ENCODE peak calls at places on chromosome 20, in seven cellular contexts. One of them, this sample, is unnamed.

GRCh38 chr20:50886184-50886790 is 45.0 kb downstream of the ADNP start:
- DNase-seq in upper lobe of left lung: no peak
- DNase-seq in iPS DF 6.9: no peak
- DNase-seq in astrocyte of the spinal cord: no peak
- DNase-seq in astrocyte: no peak
- DNase-seq in GM12865: no peak
- DNase-seq in AG10803: no peak
- DNase-seq in this sample: no peak

GRCh38 chr20:45419188-45420091 is 3.5 kb downstream of the PIGT start:
- DNase-seq in upper lobe of left lung: peak; percentile 48
- DNase-seq in iPS DF 6.9: no peak
- DNase-seq in astrocyte of the spinal cord: peak; percentile 97
- DNase-seq in astrocyte: peak; percentile 97
- DNase-seq in GM12865: peak; percentile 82
- DNase-seq in AG10803: peak; percentile 98
- DNase-seq in this sample: no peak

GRCh38 chr20:51350941-51351631 is 191.4 kb downstream of the NFATC2 start:
- DNase-seq in upper lobe of left lung: no peak
- DNase-seq in iPS DF 6.9: no peak
- DNase-seq in astrocyte of the spinal cord: peak; percentile 96
- DNase-seq in astrocyte: peak; percentile 92
- DNase-seq in GM12865: no peak
- DNase-seq in AG10803: peak; percentile 57
- DNase-seq in this sample: no peak

GRCh38 chr20:4076671-4077070 is 61.3 kb upstream of the RNF24 start:
- DNase-seq in upper lobe of left lung: no peak
- DNase-seq in iPS DF 6.9: no peak
- DNase-seq in astrocyte of the spinal cord: peak; percentile 91
- DNase-seq in astrocyte: peak; percentile 96
- DNase-seq in GM12865: no peak
- DNase-seq in AG10803: peak; percentile 94
- DNase-seq in this sample: peak; percentile 85

GRCh38 chr20:8971669-8972316 is 97.1 kb upstream of the PLCB4 start:
- DNase-seq in upper lobe of left lung: no peak
- DNase-seq in iPS DF 6.9: no peak
- DNase-seq in astrocyte of the spinal cord: no peak
- DNase-seq in astrocyte: no peak
- DNase-seq in GM12865: no peak
- DNase-seq in AG10803: no peak
- DNase-seq in this sample: no peak

GRCh38 chr20:35091808-35092523 is 641 bp downstream of the TRPC4AP start:
- DNase-seq in upper lobe of left lung: no peak
- DNase-seq in iPS DF 6.9: no peak
- DNase-seq in astrocyte of the spinal cord: no peak
- DNase-seq in astrocyte: peak; percentile 25
- DNase-seq in GM12865: peak; percentile 14
- DNase-seq in AG10803: peak; percentile 18
- DNase-seq in this sample: peak; percentile 18

GRCh38 chr20:63501818-63502670 is 3.2 kb upstream of the EEF1A2 start:
- DNase-seq in upper lobe of left lung: no peak
- DNase-seq in iPS DF 6.9: no peak
- DNase-seq in astrocyte of the spinal cord: no peak
- DNase-seq in astrocyte: no peak
- DNase-seq in GM12865: no peak
- DNase-seq in AG10803: no peak
- DNase-seq in this sample: no peak

GRCh38 chr20:49447946-49448809 is 34.3 kb downstream of the KCNB1 start:
- DNase-seq in upper lobe of left lung: no peak
- DNase-seq in iPS DF 6.9: no peak
- DNase-seq in astrocyte of the spinal cord: peak; percentile 23
- DNase-seq in astrocyte: no peak
- DNase-seq in GM12865: no peak
- DNase-seq in AG10803: peak; percentile 5
- DNase-seq in this sample: peak; percentile 69

GRCh38 chr20:44805991-44806729 is 4.2 kb downstream of the RIMS4 start:
- DNase-seq in upper lobe of left lung: peak; percentile 79
- DNase-seq in iPS DF 6.9: peak; percentile 57
- DNase-seq in astrocyte of the spinal cord: peak; percentile 1
- DNase-seq in astrocyte: peak; percentile 19
- DNase-seq in GM12865: peak; percentile 3
- DNase-seq in AG10803: peak; percentile 62
- DNase-seq in this sample: peak; percentile 85

GRCh38 chr20:59004763-59005522 is 2.1 kb downstream of the CTSZ start:
- DNase-seq in upper lobe of left lung: peak; percentile 83
- DNase-seq in iPS DF 6.9: no peak
- DNase-seq in astrocyte of the spinal cord: no peak
- DNase-seq in astrocyte: no peak
- DNase-seq in GM12865: peak; percentile 96
- DNase-seq in AG10803: no peak
- DNase-seq in this sample: no peak

GRCh38 chr20:39909447-39909846 is 779.6 kb downstream of the MAFB start:
- DNase-seq in upper lobe of left lung: peak; percentile 23
- DNase-seq in iPS DF 6.9: no peak
- DNase-seq in astrocyte of the spinal cord: no peak
- DNase-seq in astrocyte: no peak
- DNase-seq in GM12865: no peak
- DNase-seq in AG10803: no peak
- DNase-seq in this sample: no peak

GRCh38 chr20:57071283-57071701 is 195.1 kb downstream of the BMP7 start:
- DNase-seq in upper lobe of left lung: no peak
- DNase-seq in iPS DF 6.9: no peak
- DNase-seq in astrocyte of the spinal cord: no peak
- DNase-seq in astrocyte: no peak
- DNase-seq in GM12865: no peak
- DNase-seq in AG10803: no peak
- DNase-seq in this sample: peak; percentile 48

GRCh38 chr20:57950764-57951163 is 240.9 kb upstream of the PMEPA1 start:
- DNase-seq in upper lobe of left lung: no peak
- DNase-seq in iPS DF 6.9: no peak
- DNase-seq in astrocyte of the spinal cord: no peak
- DNase-seq in astrocyte: no peak
- DNase-seq in GM12865: no peak
- DNase-seq in AG10803: no peak
- DNase-seq in this sample: no peak

GRCh38 chr20:35087355-35087754 is 5.3 kb downstream of the TRPC4AP start:
- DNase-seq in upper lobe of left lung: no peak
- DNase-seq in iPS DF 6.9: no peak
- DNase-seq in astrocyte of the spinal cord: no peak
- DNase-seq in astrocyte: no peak
- DNase-seq in GM12865: no peak
- DNase-seq in AG10803: no peak
- DNase-seq in this sample: no peak

GRCh38 chr20:19047040-19047950 is 165.1 kb upstream of the SLC24A3 start:
- DNase-seq in upper lobe of left lung: peak; percentile 80
- DNase-seq in iPS DF 6.9: no peak
- DNase-seq in astrocyte of the spinal cord: no peak
- DNase-seq in astrocyte: no peak
- DNase-seq in GM12865: no peak
- DNase-seq in AG10803: no peak
- DNase-seq in this sample: no peak

GRCh38 chr20:63966944-63967322 is 2.8 kb downstream of the ZNF512B start:
- DNase-seq in upper lobe of left lung: no peak
- DNase-seq in iPS DF 6.9: no peak
- DNase-seq in astrocyte of the spinal cord: no peak
- DNase-seq in astrocyte: no peak
- DNase-seq in GM12865: no peak
- DNase-seq in AG10803: no peak
- DNase-seq in this sample: no peak

GRCh38 chr20:11755071-11755881 is 162.4 kb upstream of the BTBD3 start:
- DNase-seq in upper lobe of left lung: no peak
- DNase-seq in iPS DF 6.9: no peak
- DNase-seq in astrocyte of the spinal cord: no peak
- DNase-seq in astrocyte: peak; percentile 4
- DNase-seq in GM12865: no peak
- DNase-seq in AG10803: peak; percentile 68
- DNase-seq in this sample: no peak

GRCh38 chr20:49866051-49866450 is 49.3 kb downstream of the SPATA2 start:
- DNase-seq in upper lobe of left lung: no peak
- DNase-seq in iPS DF 6.9: no peak
- DNase-seq in astrocyte of the spinal cord: no peak
- DNase-seq in astrocyte: no peak
- DNase-seq in GM12865: peak; percentile 77
- DNase-seq in AG10803: peak; percentile 98
- DNase-seq in this sample: peak; percentile 5

GRCh38 chr20:51562334-51563140 is 20.0 kb upstream of the NFATC2 start:
- DNase-seq in upper lobe of left lung: peak; percentile 34
- DNase-seq in iPS DF 6.9: no peak
- DNase-seq in astrocyte of the spinal cord: peak; percentile 97
- DNase-seq in astrocyte: peak; percentile 96
- DNase-seq in GM12865: no peak
- DNase-seq in AG10803: peak; percentile 95
- DNase-seq in this sample: peak; percentile 97

GRCh38 chr20:991850-992249 is 10.3 kb downstream of the RSPO4 start:
- DNase-seq in upper lobe of left lung: no peak
- DNase-seq in iPS DF 6.9: no peak
- DNase-seq in astrocyte of the spinal cord: no peak
- DNase-seq in astrocyte: no peak
- DNase-seq in GM12865: peak; percentile 23
- DNase-seq in AG10803: no peak
- DNase-seq in this sample: no peak

GRCh38 chr20:47353697-47354387 is 2.7 kb downstream of the ZMYND8 start:
- DNase-seq in upper lobe of left lung: no peak
- DNase-seq in iPS DF 6.9: no peak
- DNase-seq in astrocyte of the spinal cord: peak; percentile 33
- DNase-seq in astrocyte: peak; percentile 56
- DNase-seq in GM12865: peak; percentile 61
- DNase-seq in AG10803: no peak
- DNase-seq in this sample: peak; percentile 88
- H3K4me3 ChIP-seq in upper lobe of left lung: peak overlapping the region; percentile 22
- H3K4me3 ChIP-seq in iPS DF 6.9: no peak overlapping the region
- H3K4me3 ChIP-seq in astrocyte of the spinal cord: peak overlapping the region; percentile 41
- H3K4me3 ChIP-seq in astrocyte: peak overlapping the region; percentile 39
- H3K4me3 ChIP-seq in GM12865: peak overlapping the region; percentile 67
- H3K4me3 ChIP-seq in AG10803: peak overlapping the region; percentile 17
- H3K4me3 ChIP-seq in this sample: peak overlapping the region; percentile 23

DNA sequence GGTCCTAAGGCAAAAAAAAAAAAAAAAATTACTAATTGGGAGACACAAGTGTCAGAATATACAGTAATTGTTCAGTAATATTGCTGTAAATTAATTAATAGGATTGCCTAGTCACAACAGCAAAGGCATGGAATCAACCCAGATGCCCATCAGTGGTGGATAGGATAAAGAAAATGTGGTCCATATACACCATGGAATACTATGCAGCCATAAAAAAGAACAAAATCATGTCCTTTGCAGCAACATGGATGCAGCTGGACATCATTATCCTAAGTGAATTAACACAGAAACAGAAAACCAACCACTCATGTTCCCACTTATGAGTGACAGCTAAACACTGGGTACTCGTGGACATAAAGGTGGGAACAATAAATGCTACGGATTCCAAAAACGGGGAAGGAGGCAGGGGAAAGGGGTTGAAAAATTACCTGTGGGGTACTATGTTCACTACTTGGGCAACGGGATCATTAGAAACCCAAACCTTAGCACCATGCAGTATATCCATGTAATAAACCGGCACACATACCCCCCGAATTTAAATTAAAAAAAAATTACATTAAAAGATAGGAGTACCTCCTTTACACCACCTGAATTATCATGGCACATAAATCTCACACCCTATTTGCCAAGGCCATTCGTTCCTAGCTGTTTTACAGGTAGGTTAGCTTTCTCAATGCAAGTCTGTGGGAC is 689 bp upstream of the PFDN4 start:
- DNase-seq in upper lobe of left lung: no peak
- DNase-seq in iPS DF 6.9: no peak
- DNase-seq in astrocyte of the spinal cord: no peak
- DNase-seq in astrocyte: no peak
- DNase-seq in GM12865: no peak
- DNase-seq in AG10803: no peak
- DNase-seq in this sample: no peak
- H3K4me3 ChIP-seq in upper lobe of left lung: peak overlapping the region; percentile 82
- H3K4me3 ChIP-seq in iPS DF 6.9: peak overlapping the region; percentile 96
- H3K4me3 ChIP-seq in astrocyte of the spinal cord: no peak overlapping the region
- H3K4me3 ChIP-seq in astrocyte: no peak overlapping the region
- H3K4me3 ChIP-seq in GM12865: no peak overlapping the region
- H3K4me3 ChIP-seq in AG10803: peak overlapping the region; percentile 31
- H3K4me3 ChIP-seq in this sample: peak overlapping the region; percentile 92

DNA sequence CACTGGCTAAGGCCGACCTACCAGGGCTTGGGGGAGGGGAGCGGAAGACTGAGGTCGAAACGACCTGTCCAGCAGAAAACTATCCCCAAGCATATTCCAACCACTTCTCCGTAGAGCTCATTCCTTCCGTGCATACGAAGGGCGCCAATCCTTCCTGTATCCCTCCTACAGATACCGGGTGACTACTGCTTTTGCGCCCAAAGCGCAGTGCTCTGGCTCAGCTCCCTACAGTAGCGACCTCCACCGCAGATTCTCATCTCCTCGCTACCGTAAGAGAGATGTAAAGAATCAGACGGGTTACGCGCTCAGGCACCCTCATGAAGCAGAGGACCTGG is 666 bp upstream of the NNAT start:
- DNase-seq in upper lobe of left lung: peak; percentile 12
- DNase-seq in iPS DF 6.9: no peak
- DNase-seq in astrocyte of the spinal cord: no peak
- DNase-seq in astrocyte: no peak
- DNase-seq in GM12865: no peak
- DNase-seq in AG10803: no peak
- DNase-seq in this sample: no peak
- H3K4me3 ChIP-seq in upper lobe of left lung: no peak overlapping the region
- H3K4me3 ChIP-seq in iPS DF 6.9: no peak overlapping the region
- H3K4me3 ChIP-seq in astrocyte of the spinal cord: no peak overlapping the region
- H3K4me3 ChIP-seq in astrocyte: no peak overlapping the region
- H3K4me3 ChIP-seq in GM12865: no peak overlapping the region
- H3K4me3 ChIP-seq in AG10803: no peak overlapping the region
- H3K4me3 ChIP-seq in this sample: no peak overlapping the region

GRCh38 chr20:32535316-32535952 is 49.7 kb downstream of the NOL4L start:
- DNase-seq in upper lobe of left lung: no peak
- DNase-seq in iPS DF 6.9: no peak
- DNase-seq in astrocyte of the spinal cord: no peak
- DNase-seq in astrocyte: no peak
- DNase-seq in GM12865: no peak
- DNase-seq in AG10803: no peak
- DNase-seq in this sample: no peak
- H3K4me3 ChIP-seq in upper lobe of left lung: peak overlapping the region; percentile 62
- H3K4me3 ChIP-seq in iPS DF 6.9: no peak overlapping the region
- H3K4me3 ChIP-seq in astrocyte of the spinal cord: no peak overlapping the region
- H3K4me3 ChIP-seq in astrocyte: no peak overlapping the region
- H3K4me3 ChIP-seq in GM12865: peak overlapping the region; percentile 51
- H3K4me3 ChIP-seq in AG10803: no peak overlapping the region
- H3K4me3 ChIP-seq in this sample: no peak overlapping the region

This sample was measured in cardiac muscle cell.